ENCODE peak calls at places on chromosomes 3 and 15, in six cellular contexts. M is fibroblast of villous mesenchyme; Q is activated gamma-delta T cell treated with Interleukin-2 at 50 U/mL for 16 hours; C is NB4; V is NCI-H226; X is activated effector memory CD4-positive, alpha-beta T cell treated with Interleukin-2 at 50 U/mL for 16 hours. I is an unnamed sample.

GRCh38 chr15:84079885-84080777 is 155.4 kb upstream of the GOLGA6L4 start:
- DNase-seq in M (peak; percentile 10), X (peak; percentile 1), C (no peak), Q (peak; percentile 28), V (no peak), I (peak; percentile 22)

GRCh38 chr15:41983621-41984571 is 11.5 kb upstream of the EHD4 start:
- DNase-seq in C (no peak), V (no peak), X (no peak), M (no peak), Q (no peak), I (no peak)

GRCh38 chr15:77032647-77033416 is 37.9 kb downstream of the PSTPIP1 start:
- DNase-seq in M (no peak), X (no peak), V (no peak), Q (peak; percentile 3), C (no peak), I (peak; percentile 20)

GRCh38 chr3:84967767-84968581 is 9.2 kb downstream of the CADM2 start:
- DNase-seq in V (no peak), C (no peak), X (no peak), M (no peak), Q (no peak), I (no peak)

GRCh38 chr3:119579366-119580147 is at the start of gene ADPRH:
- DNase-seq in V (no peak), C (peak; percentile 75), Q (peak; percentile 25), M (peak; percentile 58), X (peak; percentile 44), I (peak; percentile 82)

GRCh38 chr15:32828507-32829186 is 110.8 kb downstream of the GREM1 start:
- DNase-seq in C (no peak), X (no peak), Q (no peak), V (no peak), M (peak; percentile 74), I (no peak)

GRCh38 chr15:33298631-33299030 is 12.1 kb upstream of the RYR3 start:
- DNase-seq in X (no peak), V (peak; percentile 25), M (no peak), C (no peak), Q (no peak), I (no peak)

GRCh38 chr3:131174752-131175151 is 148.1 kb downstream of the NEK11 start:
- DNase-seq in C (peak; percentile 77), X (no peak), M (peak; percentile 2), Q (peak; percentile 26), V (no peak), I (no peak)

GRCh38 chr15:50145451-50145872 is 26.4 kb upstream of the ATP8B4 start:
- DNase-seq in M (peak; percentile 87), X (no peak), C (peak; percentile 77), V (peak; percentile 73), Q (no peak), I (no peak)

GRCh38 chr15:96345560-96346389 is 15.3 kb downstream of the NR2F2 start:
- DNase-seq in Q (no peak), M (peak; percentile 89), C (peak; percentile 53), V (no peak), X (no peak), I (no peak)

GRCh38 chr15:48759921-48760320 is 50.9 kb downstream of the CEP152 start:
- DNase-seq in X (no peak), V (peak; percentile 8), M (no peak), Q (no peak), C (no peak), I (no peak)